ENCODE peak calls at places on chromosomes 2 and 18, in eight cellular contexts. X is left lung, I is cardiac fibroblast, R is sigmoid colon, B is tibial artery, J is ascending aorta, Q is MCF 10A, C is HFFc6. S is an unnamed sample.

GRCh38 chr2:236744316-236745105 is 174.9 kb downstream of the ACKR3 start:
- DNase-seq in X (no peak), C (peak), Q (peak), R (no peak), I (peak), B (no peak), J (no peak), S (no peak)

GRCh38 chr2:54469484-54470053 is 13.4 kb downstream of the SPTBN1 start:
- DNase-seq in C (no peak), B (no peak), R (no peak), Q (no peak), X (no peak), J (no peak), I (no peak), S (no peak)

GRCh38 chr18:32612651-32613050 is 142.0 kb upstream of the GAREM1 start:
- DNase-seq in R (no peak), J (no peak), I (no peak), X (no peak), C (no peak), Q (no peak), B (no peak), S (no peak)

GRCh38 chr18:33755918-33756590 is 178.0 kb downstream of the ASXL3 start:
- DNase-seq in I (peak), C (peak), B (no peak), Q (peak), J (no peak), X (peak), R (peak), S (no peak)

GRCh38 chr2:112794131-112794733 is 9.9 kb upstream of the IL1A start:
- DNase-seq in X (no peak), I (peak), C (peak), B (peak), J (peak), R (peak), Q (peak), S (peak)

GRCh38 chr2:102334471-102334870 is 21.1 kb upstream of the IL18R1 start:
- DNase-seq in I (no peak), R (no peak), C (no peak), X (no peak), B (no peak), Q (no peak), J (no peak), S (no peak)

GRCh38 chr2:7593286-7593685 is 676.1 kb downstream of the RNF144A start:
- DNase-seq in X (no peak), J (no peak), B (no peak), R (no peak), I (no peak), Q (no peak), C (no peak), S (no peak)

GRCh38 chr2:26636935-26637334 is 4.2 kb downstream of the CIB4 start:
- DNase-seq in R (peak), X (no peak), J (no peak), Q (no peak), B (no peak), C (no peak), I (no peak), S (no peak)

GRCh38 chr2:236579746-236580315 is 10.2 kb downstream of the ACKR3 start:
- DNase-seq in B (no peak), I (no peak), X (no peak), C (no peak), J (no peak), R (peak), Q (no peak), S (no peak)

GRCh38 chr2:240170883-240171282 is 30.4 kb upstream of the OTOS start:
- DNase-seq in R (no peak), C (no peak), Q (no peak), J (no peak), I (no peak), B (no peak), X (no peak), S (no peak)

GRCh38 chr2:224252601-224253000 is 149.3 kb downstream of the FAM124B start:
- DNase-seq in Q (no peak), J (no peak), R (no peak), I (no peak), C (peak), X (no peak), B (no peak), S (no peak)

GRCh38 chr2:176879596-176879995 is 333.0 kb upstream of the HNRNPA3 start:
- DNase-seq in C (no peak), Q (no peak), X (no peak), I (no peak), B (no peak), R (no peak), J (no peak), S (no peak)

GRCh38 chr2:63841254-63842022 is at the start of gene UGP2:
- DNase-seq in R (peak), X (peak), I (peak), B (peak), Q (peak), J (peak), C (peak), S (peak)

GRCh38 chr18:2571200-2572143 is at the start of the genes METTL4 and NDC80:
- DNase-seq in X (peak), R (peak), B (peak), J (peak), I (peak), C (peak), Q (peak), S (peak)

GRCh38 chr2:241354668-241355658 is 1.1 kb upstream of the FARP2 start:
- DNase-seq in X (peak), R (peak), Q (peak), I (peak), J (peak), B (peak), C (peak), S (peak)

GRCh38 chr2:98474979-98475632 is 30.4 kb downstream of the INPP4A start:
- DNase-seq in X (no peak), B (no peak), J (no peak), C (no peak), Q (no peak), I (no peak), R (peak), S (no peak)

GRCh38 chr2:174336403-174337336 is 1.9 kb downstream of the SP9 start:
- DNase-seq in C (no peak), Q (peak), B (no peak), J (no peak), X (peak), I (no peak), R (no peak), S (no peak)

GRCh38 chr18:3044931-3045698 is 32.2 kb upstream of the LPIN2 start:
- DNase-seq in R (no peak), I (no peak), Q (no peak), C (no peak), X (no peak), J (no peak), B (peak), S (no peak)

GRCh38 chr2:18752667-18753422 is 163.5 kb upstream of the NT5C1B start:
- DNase-seq in X (no peak), I (peak), J (no peak), R (no peak), Q (peak), B (no peak), C (peak), S (no peak)

GRCh38 chr2:232809349-232810124 is 33.2 kb upstream of the KCNJ13 start:
- DNase-seq in R (no peak), B (no peak), X (no peak), C (no peak), I (no peak), J (no peak), Q (no peak), S (no peak)

GRCh38 chr2:98658816-98659486 is 50.6 kb downstream of the UNC50 start:
- DNase-seq in Q (no peak), X (no peak), B (no peak), I (no peak), C (no peak), J (no peak), R (no peak), S (no peak)

GRCh38 chr18:76538846-76539245 is 43.8 kb upstream of the ZNF516 start:
- DNase-seq in B (no peak), X (no peak), Q (no peak), C (no peak), J (no peak), R (no peak), I (no peak), S (no peak)

GRCh38 chr2:241373449-241373848 is 17.4 kb downstream of the FARP2 start:
- DNase-seq in C (no peak), Q (no peak), J (no peak), I (no peak), R (no peak), X (no peak), B (no peak), S (no peak)

GRCh38 chr2:229269146-229269545 is 1.9 kb downstream of the PID1 start:
- DNase-seq in R (peak), X (no peak), I (no peak), Q (no peak), B (peak), J (no peak), C (no peak), S (no peak)

GRCh38 chr2:151410485-151410833 is 757 bp downstream of the RIF1 start:
- DNase-seq in J (no peak), C (no peak), X (no peak), B (peak), Q (peak), I (peak), R (no peak), S (no peak)
- TF ChIP-seq CTCF in J (no peak), C (no peak), X (no peak), B (no peak), Q (no peak), I (no peak), R (no peak), S (no peak)

DNA sequence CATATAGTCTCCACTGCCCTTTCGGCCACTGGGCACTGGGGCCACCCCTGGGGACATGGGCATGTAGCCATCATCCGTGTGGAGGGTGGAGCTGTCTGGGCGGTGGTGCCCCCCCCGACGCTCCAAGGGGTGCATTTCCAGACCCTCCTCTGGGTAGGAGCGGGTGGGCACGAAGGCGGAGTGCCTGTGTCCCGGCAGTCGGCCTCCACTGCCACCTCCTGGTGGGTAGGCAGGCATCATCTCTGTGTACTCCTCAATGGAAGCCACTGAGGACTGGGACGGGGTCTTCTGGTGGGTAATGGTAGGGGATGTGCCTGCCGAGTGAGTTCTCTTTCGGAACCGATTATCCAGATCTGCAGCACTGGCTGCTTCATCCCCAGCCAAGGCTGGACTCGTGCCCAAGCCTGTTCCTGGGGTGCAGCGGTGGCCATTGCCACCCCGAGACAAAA is 2.8 kb downstream of the IRS1 start:
- DNase-seq in B (no peak), X (peak), I (peak), Q (no peak), J (no peak), R (peak), C (peak), S (no peak)
- TF ChIP-seq CTCF in B (no peak), X (peak), I (peak), Q (peak), J (peak), R (peak), C (peak), S (no peak)

GRCh38 chr18:47247036-47247832 is 4.2 kb downstream of the SKOR2 start:
- DNase-seq in I (no peak), C (no peak), J (no peak), B (no peak), X (no peak), R (no peak), Q (no peak), S (no peak)
- TF ChIP-seq CTCF in I (peak), C (peak), J (no peak), B (no peak), X (peak), R (no peak), Q (no peak), S (no peak)

GRCh38 chr2:185978634-185979405 is 240.2 kb downstream of the FSIP2 start:
- DNase-seq in B (no peak), X (no peak), I (peak), J (no peak), R (no peak), Q (peak), C (no peak), S (no peak)

GRCh38 chr2:185980944-185981343 is 242.3 kb downstream of the FSIP2 start:
- DNase-seq in X (no peak), R (no peak), I (no peak), B (no peak), Q (no peak), J (no peak), C (no peak), S (no peak)

GRCh38 chr2:185984670-185985069 is 246.1 kb downstream of the FSIP2 start:
- DNase-seq in I (peak), J (no peak), C (no peak), X (no peak), B (no peak), R (no peak), Q (peak), S (no peak)

DNA sequence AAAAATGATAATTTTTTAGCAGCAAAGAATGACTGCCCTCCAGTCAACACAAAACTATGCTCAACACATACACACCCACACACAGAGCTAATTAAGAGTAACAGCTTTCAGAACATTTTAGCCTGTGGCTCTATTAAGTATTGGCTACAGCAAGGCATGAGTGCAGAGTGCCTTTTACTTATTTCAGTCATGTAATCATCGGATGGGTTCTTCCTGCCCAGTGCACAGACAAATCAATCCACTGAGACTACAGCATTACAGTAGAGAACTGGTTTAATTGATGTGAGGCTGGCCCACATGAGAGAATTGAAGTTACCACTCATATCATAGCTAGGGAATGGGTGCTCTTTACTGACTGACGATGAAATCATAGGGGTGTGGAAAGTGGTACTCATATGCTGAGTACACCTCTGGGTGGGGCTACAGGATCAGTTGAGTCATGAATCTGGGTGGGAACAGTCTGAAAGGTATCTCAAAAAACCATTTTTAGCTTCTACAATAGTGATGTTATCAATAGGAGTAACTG is 241.0 kb downstream of the FSIP2 start:
- DNase-seq in X (no peak), B (no peak), R (no peak), C (no peak), Q (peak), I (no peak), J (no peak), S (no peak)
- TF ChIP-seq CTCF in X (no peak), B (no peak), R (no peak), C (no peak), Q (no peak), I (no peak), J (no peak), S (no peak)

S was measured in omental fat pad.